ENCODE peak calls at places on chromosomes 5 and 9, in four cellular contexts. P is IMR-90, F is kidney epithelial cell, Q is lower lobe of right lung. D is an unnamed sample.

GRCh38 chr9:117081641-117082317 is 333.1 kb downstream of the ASTN2 start:
- DNase-seq in P (no peak), F (no peak), Q (no peak), D (no peak)

GRCh38 chr5:16736158-16736994 is 119.6 kb upstream of the RETREG1 start:
- DNase-seq in P (peak), F (peak), Q (peak), D (peak)

GRCh38 chr9:95626885-95627558 is 110.3 kb upstream of the PTCH1 start:
- DNase-seq in P (no peak), F (no peak), Q (peak), D (no peak)

GRCh38 chr5:112951124-112951702 is 25.4 kb upstream of the DCP2 start:
- DNase-seq in P (no peak), F (no peak), Q (no peak), D (no peak)

GRCh38 chr5:65307088-65307487 is 174.6 kb downstream of the ADAMTS6 start:
- DNase-seq in P (peak), F (no peak), Q (no peak), D (no peak)

GRCh38 chr9:92607773-92608172 is 62.2 kb downstream of the IPPK start:
- DNase-seq in P (peak), F (no peak), Q (no peak), D (peak)

GRCh38 chr9:76609285-76610008 is 150.5 kb downstream of the GCNT1 start:
- DNase-seq in P (no peak), F (no peak), Q (no peak), D (no peak)

GRCh38 chr5:171513591-171513990 is 94.1 kb downstream of the FGF18 start:
- DNase-seq in P (peak), F (no peak), Q (no peak), D (no peak)

GRCh38 chr9:134630393-134630790 is 11.2 kb upstream of the COL5A1 start:
- DNase-seq in P (no peak), F (no peak), Q (peak), D (no peak)

GRCh38 chr9:37682951-37683350 is 32.2 kb downstream of the FRMPD1 start:
- DNase-seq in P (no peak), F (no peak), Q (no peak), D (no peak)

GRCh38 chr9:121956808-121957207 is 136.3 kb downstream of the TTLL11 start:
- DNase-seq in P (no peak), F (no peak), Q (no peak), D (no peak)

GRCh38 chr5:2300421-2300820 is 417.7 kb upstream of the IRX4 start:
- DNase-seq in P (no peak), F (no peak), Q (no peak), D (no peak)

GRCh38 chr9:83642784-83643183 is 19.8 kb downstream of the IDNK start:
- DNase-seq in P (no peak), F (no peak), Q (no peak), D (no peak)

GRCh38 chr9:129384138-129384886 is 206.3 kb upstream of the IER5L start:
- DNase-seq in P (no peak), F (no peak), Q (no peak), D (no peak)

GRCh38 chr5:1437452-1437851 is 7.8 kb downstream of the SLC6A3 start:
- DNase-seq in P (peak), F (no peak), Q (no peak), D (peak)

GRCh38 chr9:128614728-128615127 is 41.9 kb downstream of the DYNC2I2 start:
- DNase-seq in P (no peak), F (no peak), Q (no peak), D (no peak)

GRCh38 chr9:130996672-130997394 is 12.1 kb upstream of the LAMC3 start:
- DNase-seq in P (no peak), F (no peak), Q (no peak), D (no peak)

GRCh38 chr5:76838481-76839261 is 11.1 kb upstream of the S100Z start:
- DNase-seq in P (peak), F (peak), Q (no peak), D (peak)

GRCh38 chr9:107587175-107587963 is 97.8 kb upstream of the KLF4 start:
- DNase-seq in P (no peak), F (no peak), Q (peak), D (no peak)

GRCh38 chr5:42620579-42621216 is 135.9 kb upstream of the CCDC152 start:
- DNase-seq in P (no peak), F (no peak), Q (no peak), D (peak)

GRCh38 chr5:616342-617039 is 4.4 kb downstream of the CEP72 start:
- DNase-seq in P (no peak), F (no peak), Q (peak), D (peak)

GRCh38 chr5:124658867-124659557 is 87.4 kb downstream of the ZNF608 start:
- DNase-seq in P (no peak), F (no peak), Q (no peak), D (peak)

GRCh38 chr5:95941756-95942155 is 19.9 kb downstream of the ELL2 start:
- DNase-seq in P (no peak), F (no peak), Q (no peak), D (no peak)

GRCh38 chr5:121962943-121963342 is 1.2 kb downstream of the SRFBP1 start:
- DNase-seq in P (peak), F (no peak), Q (no peak), D (peak)

GRCh38 chr9:114448706-114449105 is 56.6 kb downstream of the WHRN start:
- DNase-seq in P (peak), F (peak), Q (no peak), D (peak)

GRCh38 chr9:15250013-15250412 is 57.0 kb downstream of the TTC39B start:
- DNase-seq in P (no peak), F (no peak), Q (no peak), D (no peak)

GRCh38 chr5:87120518-87121314 is 147.0 kb upstream of the RASA1 start:
- DNase-seq in P (peak), F (peak), Q (no peak), D (peak)

GRCh38 chr9:2722715-2723114 is 5.4 kb downstream of the KCNV2 start:
- DNase-seq in P (peak), F (peak), Q (no peak), D (peak)

GRCh38 chr5:56656816-56657740 is 158.3 kb upstream of the MAP3K1 start:
- DNase-seq in P (peak), F (no peak), Q (no peak), D (peak)

DNA sequence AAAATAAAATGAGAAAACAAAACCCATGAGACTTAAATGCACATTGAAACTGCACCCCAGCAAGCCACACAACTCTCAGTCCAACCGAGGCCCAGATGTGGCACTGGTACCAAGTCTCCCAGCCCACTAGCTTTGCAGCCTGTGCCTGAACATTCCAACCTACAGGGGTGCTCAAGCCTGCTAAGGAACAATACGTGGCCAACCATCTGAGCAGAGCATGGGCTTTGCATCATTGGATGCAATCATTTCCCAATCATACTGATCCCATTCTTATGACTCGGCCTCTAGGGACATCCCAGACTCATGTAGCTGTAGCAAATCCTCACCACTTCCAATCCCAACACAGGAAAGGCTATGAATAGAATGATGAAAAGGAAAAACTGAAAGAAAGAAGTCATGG is 297.2 kb downstream of the SPOCK1 start:
- DNase-seq in P (peak), F (no peak), Q (no peak), D (peak)
- TF ChIP-seq CTCF in P (peak), F (peak), Q (no peak), D (peak)

GRCh38 chr9:70412678-70413426 is 1.6 kb downstream of the KLF9 start:
- DNase-seq in P (peak), F (no peak), Q (peak), D (peak)

GRCh38 chr9:70413427-70413797 is 1.0 kb downstream of the KLF9 start:
- DNase-seq in P (no peak), F (no peak), Q (no peak), D (no peak)

GRCh38 chr9:70413798-70414775 is at the start of gene KLF9:
- DNase-seq in P (peak), F (peak), Q (peak), D (peak)

GRCh38 chr9:70415476-70415875 is 1.0 kb upstream of the KLF9 start:
- DNase-seq in P (no peak), F (no peak), Q (no peak), D (no peak)

GRCh38 chr9:70415041-70415440 is 584 bp upstream of the KLF9 start:
- DNase-seq in P (no peak), F (no peak), Q (no peak), D (no peak)
- H3K4me3 ChIP-seq in P (no peak), F (no peak), Q (peak), D (peak)

DNA sequence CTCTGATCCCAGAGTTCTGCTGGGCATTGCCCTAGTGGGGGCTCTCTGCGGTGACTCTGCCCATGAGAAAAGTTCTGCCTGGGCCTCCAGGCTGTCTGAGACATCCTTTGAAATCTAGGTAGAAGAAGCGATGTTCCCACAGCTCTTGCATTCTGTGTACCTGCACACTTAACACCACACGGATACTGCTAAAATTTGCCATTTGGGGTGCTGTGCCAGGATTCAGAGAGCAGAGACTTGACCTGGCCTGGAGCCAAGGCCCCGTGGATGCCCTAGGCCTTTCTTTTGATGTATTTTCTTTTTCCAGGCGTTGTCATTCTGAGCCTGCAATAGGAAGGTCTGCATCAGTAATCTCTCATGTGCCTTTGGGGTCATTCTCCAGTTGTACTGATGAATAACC is 89.3 kb upstream of the IL12B start:
- DNase-seq in P (no peak), F (no peak), Q (no peak), D (no peak)
- TF ChIP-seq CTCF in P (no peak), F (no peak), Q (no peak), D (no peak)

GRCh38 chr5:107570805-107571531 is 99.8 kb downstream of the EFNA5 start:
- DNase-seq in P (no peak), F (no peak), Q (no peak), D (no peak)
- H3K4me3 ChIP-seq in P (no peak), F (no peak), Q (no peak), D (no peak)

DNA sequence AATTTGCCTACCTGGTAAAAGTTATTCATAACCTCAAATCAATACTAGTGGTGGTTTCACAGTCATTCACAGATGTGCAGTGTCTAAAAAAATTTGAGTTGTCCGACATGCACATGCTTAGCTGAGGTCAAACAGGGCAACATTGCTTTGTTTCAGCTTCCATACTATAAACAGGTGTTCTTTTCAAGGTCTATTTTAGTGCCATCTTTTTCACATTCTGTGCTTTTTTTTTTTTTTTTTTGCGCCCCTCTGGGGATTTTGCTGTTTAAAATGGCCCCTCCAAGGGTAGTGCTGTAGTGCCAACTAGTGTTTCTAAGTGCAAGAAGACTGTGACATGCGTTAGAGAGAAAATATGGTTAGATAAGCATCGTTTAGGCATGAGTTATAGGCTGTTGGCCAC is 14.5 kb downstream of the PHAX start:
- DNase-seq in P (no peak), F (no peak), Q (no peak), D (no peak)
- TF ChIP-seq CTCF in P (no peak), F (no peak), Q (no peak), D (no peak)

GRCh38 chr5:168165221-168165965 is 126.1 kb upstream of the WWC1 start:
- DNase-seq in P (no peak), F (no peak), Q (no peak), D (no peak)
- H3K4me3 ChIP-seq in P (no peak), F (no peak), Q (no peak), D (no peak)

GRCh38 chr9:80885894-80886293 is 803.5 kb downstream of the TLE1 start:
- DNase-seq in P (no peak), F (no peak), Q (no peak), D (no peak)
- TF ChIP-seq CTCF in P (no peak), F (peak), Q (no peak), D (no peak)

DNA sequence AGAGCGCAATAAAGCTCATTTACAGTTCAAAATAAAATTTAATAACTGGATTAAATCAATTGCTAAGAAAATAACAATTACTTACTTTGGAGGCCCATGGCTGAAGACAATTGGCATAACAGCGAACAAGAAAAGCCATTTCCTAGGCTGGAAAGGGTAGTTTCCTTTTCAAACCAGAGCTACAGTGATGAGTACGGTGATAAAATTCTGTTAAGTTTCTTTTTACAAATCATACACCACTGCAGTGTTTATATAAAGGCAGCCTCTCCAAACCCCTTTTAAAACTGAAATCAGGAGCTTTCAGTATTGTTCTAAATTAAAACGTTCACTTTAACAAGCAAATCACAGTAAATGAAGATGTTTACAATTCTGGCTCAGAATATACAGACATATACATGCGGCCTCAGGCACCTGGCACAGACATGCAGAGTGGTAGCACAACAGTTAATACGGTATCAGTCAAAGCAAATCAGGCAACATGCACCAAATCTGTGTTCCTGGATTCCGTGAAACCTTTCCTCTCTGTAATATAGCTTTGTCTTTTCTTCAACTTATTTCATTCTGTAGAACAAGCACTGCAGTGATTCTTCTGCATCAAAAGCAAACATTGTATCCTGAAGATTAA is 102.9 kb downstream of the RAPGEF6 start:
- DNase-seq in P (no peak), F (no peak), Q (no peak), D (no peak)
- H3K4me3 ChIP-seq in P (peak), F (no peak), Q (no peak), D (no peak)

DNA sequence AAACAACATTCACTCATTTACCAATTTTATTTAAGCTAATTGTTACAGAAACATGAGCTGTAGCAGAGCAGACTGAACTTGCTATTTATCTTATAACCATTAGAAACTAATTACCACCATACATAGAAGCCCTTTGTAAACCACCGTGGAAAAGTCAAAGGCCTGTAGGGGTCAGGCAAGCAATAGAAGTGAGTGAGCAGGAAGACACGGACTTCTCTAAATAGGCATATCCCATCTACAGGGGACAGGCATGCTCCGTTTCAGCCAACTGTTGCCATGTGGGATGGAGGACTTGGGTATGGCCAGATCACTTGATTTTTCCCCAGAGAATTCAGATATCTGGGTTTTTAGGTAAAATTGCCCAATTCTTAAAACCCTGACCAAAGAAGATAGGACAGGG is 44.8 kb downstream of the PRRC1 start:
- DNase-seq in P (no peak), F (no peak), Q (no peak), D (no peak)
- TF ChIP-seq CTCF in P (peak), F (peak), Q (peak), D (no peak)